ENCODE peak calls at places on chromosomes 6 and 20, in four cellular contexts. H, A, B and I are unnamed samples. For H3K36me3, the result is how much of the 10 kb centered on the place peaks cover.

GRCh38 chr6:39357998-39358686 is 35.6 kb upstream of the KCNK16 start:
- DNase-seq in H (no peak), A (peak), B (peak), I (no peak)

GRCh38 chr20:4800676-4801449 is 79.2 kb downstream of the PRND start:
- DNase-seq in H (no peak), A (no peak), B (no peak), I (no peak)

GRCh38 chr20:5835234-5835845 is 85.1 kb downstream of the SHLD1 start:
- DNase-seq in H (no peak), A (peak), B (peak), I (no peak)

GRCh38 chr6:157148391-157149323 is 174.7 kb downstream of the TMEM242 start:
- DNase-seq in H (no peak), A (peak), B (peak), I (no peak)

GRCh38 chr6:125546827-125547226 is 202.6 kb upstream of the HEY2 start:
- DNase-seq in H (no peak), A (no peak), B (peak), I (no peak)

GRCh38 chr20:14644698-14645097 is 307.3 kb upstream of the FLRT3 start:
- DNase-seq in H (no peak), A (no peak), B (no peak), I (no peak)

GRCh38 chr6:35363293-35363750 is 21.0 kb downstream of the PPARD start:
- DNase-seq in H (no peak), A (no peak), B (peak), I (no peak)

GRCh38 chr6:12150812-12151432 is 138.8 kb downstream of the HIVEP1 start:
- DNase-seq in H (no peak), A (no peak), B (peak), I (no peak)

GRCh38 chr6:85111481-85112001 is 338.3 kb upstream of the NT5E start:
- DNase-seq in H (no peak), A (no peak), B (peak), I (no peak)

GRCh38 chr20:59485576-59486250 is 118.6 kb upstream of the PHACTR3 start:
- DNase-seq in H (no peak), A (no peak), B (no peak), I (no peak)

GRCh38 chr20:36120241-36120640 is 34.3 kb upstream of the EPB41L1 start:
- DNase-seq in H (no peak), A (no peak), B (no peak), I (no peak)
- H3K36me3 ChIP-seq in H (under half), A (under half), B (under half), I (under half)

DNA sequence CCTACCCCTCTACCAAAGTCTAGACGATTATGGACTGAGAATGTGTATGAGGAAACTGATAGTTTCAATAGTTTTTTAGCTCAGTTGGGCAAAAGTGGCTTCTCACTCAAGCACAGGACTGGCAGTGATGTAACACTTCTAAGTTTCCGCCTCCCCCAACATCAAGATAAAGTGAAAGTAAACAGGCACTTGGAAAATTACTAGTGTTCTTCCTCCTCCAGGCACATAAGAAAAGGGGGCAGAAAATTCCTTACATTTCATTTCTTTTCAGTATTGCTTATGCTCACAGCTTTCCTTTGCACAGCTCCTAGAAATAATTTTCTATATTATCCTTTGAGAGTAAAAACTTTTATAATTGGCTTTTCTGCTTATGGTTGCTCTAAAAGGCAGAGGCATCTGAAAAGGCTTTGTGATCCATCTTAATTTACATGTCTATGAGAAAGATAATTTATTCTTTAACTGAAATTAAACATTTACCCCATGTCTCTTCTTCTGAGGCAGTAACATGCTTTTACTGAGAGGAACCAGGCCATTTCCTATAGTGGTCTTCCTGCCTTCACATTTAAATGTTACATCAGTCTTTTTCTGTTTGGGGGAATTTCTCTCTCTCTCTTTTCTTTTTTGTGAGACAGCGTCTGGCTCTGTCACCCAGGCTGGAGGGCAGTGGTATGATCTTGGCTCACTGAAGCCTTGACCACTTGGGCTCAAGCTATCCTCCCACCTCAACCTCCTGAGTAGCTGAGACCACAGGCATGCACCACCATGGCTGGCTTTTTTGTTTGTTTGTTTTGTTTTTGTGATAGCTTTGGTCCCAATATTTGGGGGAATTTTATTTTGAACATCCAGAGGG is 65.0 kb upstream of the EEF1A1 start:
- DNase-seq in H (no peak), A (peak), B (peak), I (no peak)
- H3K4me3 ChIP-seq in H (peak), A (no peak), B (peak), I (no peak)

DNA sequence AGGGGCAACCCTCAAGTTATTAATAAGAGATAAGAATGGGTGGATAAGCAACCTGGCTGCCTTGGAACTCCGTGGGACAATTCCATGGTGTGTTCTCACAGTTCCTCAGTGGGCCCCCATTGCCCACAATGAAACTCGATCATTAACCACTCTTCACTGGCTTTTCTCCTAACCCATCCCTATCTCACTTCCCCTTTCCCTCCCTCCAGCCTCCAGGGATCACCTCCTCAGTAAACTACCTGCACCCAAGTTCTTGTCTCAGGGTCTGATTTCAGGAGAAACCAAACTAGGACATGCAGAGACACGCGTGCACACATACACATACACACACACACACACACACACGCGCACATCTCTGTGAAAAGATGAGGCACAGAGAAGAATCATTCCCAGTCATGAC is 37.7 kb upstream of the FOXP4 start:
- DNase-seq in H (no peak), A (no peak), B (no peak), I (no peak)
- H3K27ac ChIP-seq in H (no peak), A (no peak), B (no peak), I (no peak)

GRCh38 chr20:48984575-48985219 is 61.4 kb upstream of the CSE1L start:
- DNase-seq in H (no peak), A (no peak), B (no peak), I (no peak)

GRCh38 chr20:48983423-48984400 is 62.2 kb downstream of the ARFGEF2 start:
- DNase-seq in H (no peak), A (peak), B (peak), I (no peak)

GRCh38 chr20:48990467-48990866 is 55.6 kb upstream of the CSE1L start:
- DNase-seq in H (no peak), A (no peak), B (no peak), I (no peak)

GRCh38 chr20:48986899-48987298 is 59.2 kb upstream of the CSE1L start:
- DNase-seq in H (no peak), A (no peak), B (peak), I (no peak)
- H3K36me3 ChIP-seq in H (half or more), A (under half), B (half or more), I (under half)

GRCh38 chr6:53284901-53285300 is 63.8 kb downstream of the ELOVL5 start:
- DNase-seq in H (no peak), A (no peak), B (no peak), I (no peak)
- H3K4me3 ChIP-seq in H (peak), A (no peak), B (no peak), I (no peak)

GRCh38 chr6:166599158-166599557 is 12.7 kb upstream of the RAMACL start:
- DNase-seq in H (no peak), A (no peak), B (no peak), I (no peak)
- H3K27ac ChIP-seq in H (no peak), A (no peak), B (peak), I (no peak)

GRCh38 chr6:3009930-3010329 is 10.2 kb downstream of the NQO2 start:
- DNase-seq in H (no peak), A (peak), B (no peak), I (no peak)
- H3K36me3 ChIP-seq in H (under half), A (under half), B (under half), I (under half)

GRCh38 chr6:108160009-108160408 is 5.8 kb upstream of the NR2E1 start:
- DNase-seq in H (no peak), A (no peak), B (no peak), I (no peak)

GRCh38 chr6:108156180-108156937 is 9.5 kb upstream of the NR2E1 start:
- DNase-seq in H (no peak), A (no peak), B (peak), I (no peak)

GRCh38 chr6:108157972-108158441 is 7.8 kb upstream of the NR2E1 start:
- DNase-seq in H (no peak), A (no peak), B (no peak), I (no peak)

GRCh38 chr6:108156938-108157233 is 8.9 kb upstream of the NR2E1 start:
- DNase-seq in H (no peak), A (no peak), B (no peak), I (no peak)

GRCh38 chr6:108157234-108157971 is 8.4 kb upstream of the NR2E1 start:
- DNase-seq in H (no peak), A (no peak), B (no peak), I (no peak)
- H3K4me3 ChIP-seq in H (peak), A (no peak), B (no peak), I (no peak)

GRCh38 chr6:133769463-133769862 is 119.5 kb upstream of the TCF21 start:
- DNase-seq in H (no peak), A (no peak), B (no peak), I (no peak)

GRCh38 chr6:133768656-133769295 is 120.1 kb upstream of the TCF21 start:
- DNase-seq in H (no peak), A (no peak), B (no peak), I (no peak)

GRCh38 chr6:133779916-133780315 is 109.0 kb upstream of the TCF21 start:
- DNase-seq in H (no peak), A (no peak), B (no peak), I (no peak)

GRCh38 chr6:133778414-133778813 is 110.5 kb upstream of the TCF21 start:
- DNase-seq in H (no peak), A (peak), B (peak), I (no peak)

GRCh38 chr6:133774356-133774755 is 114.6 kb upstream of the TCF21 start:
- DNase-seq in H (no peak), A (no peak), B (peak), I (no peak)
- H3K27ac ChIP-seq in H (no peak), A (no peak), B (peak), I (no peak)